ENCODE peak calls at places on chromosomes 16 and 17, in four cellular contexts. A, X, K and E are unnamed samples.

GRCh38 chr16:27314161-27314723 is 468 bp downstream of the IL4R start:
- DNase-seq in X (peak; percentile 68), A (no peak), K (peak; percentile 63), E (peak; percentile 72)

GRCh38 chr16:65196696-65197095 is 74.8 kb upstream of the CDH11 start:
- DNase-seq in X (no peak), K (no peak), A (no peak), E (no peak)

GRCh38 chr17:29143894-29144293 is 36.3 kb downstream of the MYO18A start:
- DNase-seq in K (peak; percentile 69), A (peak; percentile 44), X (peak; percentile 67), E (no peak)

GRCh38 chr17:75499313-75500022 is 15.9 kb downstream of the CASKIN2 start:
- DNase-seq in K (no peak), X (no peak), A (peak; percentile 37), E (no peak)

GRCh38 chr16:77322757-77323156 is 112.1 kb downstream of the ADAMTS18 start:
- DNase-seq in A (no peak), X (no peak), K (no peak), E (no peak)

GRCh38 chr16:1674306-1674705 is 3.8 kb upstream of the JPT2 start:
- DNase-seq in X (no peak), K (no peak), A (no peak), E (no peak)

GRCh38 chr16:65547799-65548446 is 426.1 kb upstream of the CDH11 start:
- DNase-seq in K (no peak), X (no peak), A (no peak), E (no peak)

GRCh38 chr16:88977028-88977844 is at the start of gene CBFA2T3:
- DNase-seq in A (peak; percentile 93), X (no peak), K (no peak), E (no peak)

GRCh38 chr17:83046759-83047478 is 32.5 kb upstream of the METRNL start:
- DNase-seq in X (no peak), K (no peak), A (no peak), E (no peak)

GRCh38 chr16:80463303-80463702 is 77.5 kb upstream of the DYNLRB2 start:
- DNase-seq in K (no peak), A (no peak), X (no peak), E (no peak)

GRCh38 chr16:64437706-64438329 is 684.0 kb downstream of the CDH11 start:
- DNase-seq in K (no peak), X (no peak), A (no peak), E (no peak)

GRCh38 chr17:9308069-9308468 is 267.6 kb downstream of the STX8 start:
- DNase-seq in K (no peak), A (no peak), X (no peak), E (no peak)

DNA sequence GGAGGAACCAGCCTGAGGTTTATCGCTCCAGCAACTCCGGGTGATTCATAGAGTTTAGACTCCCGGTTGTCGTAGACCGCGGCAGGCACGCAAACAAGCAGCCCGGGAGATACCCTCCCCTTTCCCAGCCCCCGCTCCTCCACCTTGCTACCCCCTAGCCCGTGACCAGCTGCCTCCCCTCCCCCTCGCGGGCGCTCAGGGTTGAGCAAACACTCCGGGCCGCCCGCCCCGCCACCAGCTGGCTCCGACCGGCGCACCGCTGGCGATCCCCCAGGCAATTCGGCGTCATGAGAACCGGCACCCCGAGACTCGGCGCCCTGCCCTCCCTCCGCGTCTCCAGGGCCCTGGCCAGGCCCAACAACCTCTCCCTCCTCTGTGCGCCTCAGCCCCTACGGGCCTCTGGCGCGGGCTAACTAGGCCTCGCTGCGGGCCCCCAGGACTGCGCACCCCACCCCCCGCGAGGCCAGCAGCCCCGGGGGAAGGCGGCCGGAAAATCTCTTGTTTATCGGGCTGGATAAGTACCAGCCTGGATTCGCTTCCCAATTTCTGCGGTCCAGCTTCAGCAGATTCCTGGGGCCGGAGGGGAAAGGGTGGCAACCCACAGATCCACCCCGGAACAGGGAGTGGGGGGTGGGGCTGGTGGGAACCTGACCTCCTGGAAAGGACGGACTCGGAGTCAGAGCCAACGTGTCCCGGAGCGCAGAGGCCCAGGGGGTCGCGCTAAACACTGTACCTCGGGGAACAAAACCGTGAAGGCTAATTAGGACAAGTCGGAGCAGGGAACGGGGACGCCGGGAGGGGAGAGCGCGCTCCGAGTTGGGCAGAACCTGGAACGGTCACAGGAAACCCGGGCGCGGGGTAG is 951 bp upstream of the GPRC5C start:
- DNase-seq in A (peak; percentile 71), K (peak; percentile 95), X (peak; percentile 91), E (no peak)
- TF ChIP-seq PHF8 in A (peak; percentile 45), K (peak; percentile 69), X (peak; percentile 63), E (peak; percentile 37)

GRCh38 chr17:76934561-76935320 is 66.5 kb downstream of the MGAT5B start:
- DNase-seq in K (no peak), X (no peak), A (no peak), E (no peak)
- TF ChIP-seq PHF8 in K (no peak), X (no peak), A (no peak), E (no peak)

DNA sequence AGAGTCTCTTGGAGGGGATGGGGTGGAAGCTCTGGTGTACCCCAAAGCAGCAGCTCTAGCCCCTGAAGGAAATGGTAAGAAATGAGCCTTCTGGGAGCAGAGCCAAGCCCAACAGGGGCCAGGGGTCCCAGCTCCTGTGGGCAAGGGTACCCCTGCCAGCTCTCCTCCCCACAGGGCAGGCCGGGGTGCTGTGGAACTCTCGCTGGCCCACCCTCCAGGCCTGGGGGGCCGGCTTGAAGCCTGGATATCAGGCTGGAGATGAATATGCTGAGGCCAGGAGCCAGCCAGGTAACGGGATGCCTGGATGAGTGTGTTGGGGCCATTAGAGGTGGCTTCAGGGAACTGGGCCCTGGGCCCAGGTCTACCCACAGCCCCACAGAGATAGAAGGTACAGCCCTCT is 12.2 kb upstream of the CLDN9 start:
- DNase-seq in K (no peak), X (no peak), A (no peak), E (no peak)
- TF ChIP-seq PHF8 in K (no peak), X (no peak), A (no peak), E (no peak)

DNA sequence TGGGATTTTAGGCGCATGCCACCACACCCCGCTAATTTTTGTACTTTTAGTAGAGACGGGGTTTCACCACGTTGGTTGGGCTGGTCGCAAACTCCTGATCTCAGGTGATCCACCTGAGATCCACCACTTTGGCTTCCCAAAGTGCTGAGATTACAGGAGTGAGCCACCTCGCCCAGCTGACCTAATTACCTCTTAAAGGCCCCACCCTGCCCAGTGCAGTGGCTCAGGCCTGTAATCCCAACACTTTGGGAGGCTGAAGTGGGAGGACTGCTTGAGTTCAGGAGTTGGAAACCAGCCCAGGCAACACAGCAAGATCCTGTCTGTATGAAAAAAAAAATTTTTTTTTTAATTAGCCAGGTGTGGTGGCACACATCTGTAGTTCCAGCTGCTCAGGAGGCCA is 2.9 kb upstream of the COASY start:
- DNase-seq in A (no peak), X (no peak), K (no peak), E (no peak)
- TF ChIP-seq PHF8 in A (no peak), X (no peak), K (no peak), E (no peak)

GRCh38 chr16:49548571-49548970 is 175.0 kb downstream of the C16orf78 start:
- DNase-seq in A (no peak), K (no peak), X (no peak), E (no peak)

GRCh38 chr16:49556252-49557069 is 182.9 kb downstream of the C16orf78 start:
- DNase-seq in A (peak; percentile 26), K (peak; percentile 44), X (peak; percentile 31), E (no peak)

GRCh38 chr16:49550666-49551065 is 177.1 kb downstream of the C16orf78 start:
- DNase-seq in K (no peak), A (no peak), X (no peak), E (no peak)

GRCh38 chr16:49557070-49557446 is 183.5 kb downstream of the C16orf78 start:
- DNase-seq in A (no peak), X (no peak), K (peak; percentile 7), E (peak; percentile 75)

GRCh38 chr16:49552273-49552928 is 178.8 kb downstream of the C16orf78 start:
- DNase-seq in X (no peak), K (no peak), A (no peak), E (no peak)
- TF ChIP-seq PHF8 in X (no peak), K (no peak), A (no peak), E (no peak)